ENCODE peak calls at places on chromosomes 16 and 17, in five cellular contexts. One of them, this sample, is unnamed.

GRCh38 chr16:82470506-82471196 is 156.1 kb upstream of the CDH13 start:
- DNase-seq in left ventricle myocardium inferior: no peak
- DNase-seq in IMR-90: no peak
- DNase-seq in HCT116: no peak
- DNase-seq in heart left ventricle: no peak
- DNase-seq in this sample: no peak

GRCh38 chr17:39823407-39824054 is 40.6 kb downstream of the IKZF3 start:
- DNase-seq in IMR-90: no peak
- DNase-seq in heart left ventricle: no peak
- DNase-seq in left ventricle myocardium inferior: no peak
- DNase-seq in HCT116: no peak
- DNase-seq in this sample: no peak

GRCh38 chr16:19888834-19889233 is 4.2 kb upstream of the GPRC5B start:
- DNase-seq in heart left ventricle: no peak
- DNase-seq in IMR-90: no peak
- DNase-seq in HCT116: no peak
- DNase-seq in left ventricle myocardium inferior: no peak
- DNase-seq in this sample: no peak

GRCh38 chr16:19137201-19137601 is 23.4 kb downstream of the ITPRIPL2 start:
- DNase-seq in left ventricle myocardium inferior: no peak
- DNase-seq in HCT116: no peak
- DNase-seq in heart left ventricle: no peak
- DNase-seq in IMR-90: no peak
- DNase-seq in this sample: no peak

GRCh38 chr16:83011939-83012338 is 385.2 kb downstream of the CDH13 start:
- DNase-seq in HCT116: no peak
- DNase-seq in left ventricle myocardium inferior: no peak
- DNase-seq in heart left ventricle: no peak
- DNase-seq in IMR-90: no peak
- DNase-seq in this sample: no peak

GRCh38 chr17:45171338-45172231 is 9.9 kb downstream of the HEXIM2 start:
- DNase-seq in IMR-90: no peak
- DNase-seq in HCT116: no peak
- DNase-seq in heart left ventricle: no peak
- DNase-seq in left ventricle myocardium inferior: no peak
- DNase-seq in this sample: no peak

GRCh38 chr17:76681222-76682137 is 29.3 kb downstream of the MXRA7 start:
- DNase-seq in heart left ventricle: peak; percentile 82
- DNase-seq in IMR-90: peak; percentile 63
- DNase-seq in left ventricle myocardium inferior: peak; percentile 63
- DNase-seq in HCT116: peak; percentile 56
- DNase-seq in this sample: peak; percentile 42

GRCh38 chr16:71230122-71230845 is at the start of gene HYDIN:
- DNase-seq in left ventricle myocardium inferior: no peak
- DNase-seq in heart left ventricle: peak; percentile 28
- DNase-seq in HCT116: no peak
- DNase-seq in IMR-90: peak; percentile 30
- DNase-seq in this sample: no peak

GRCh38 chr16:69131167-69131748 is 1.1 kb downstream of the CHTF8 start:
- DNase-seq in heart left ventricle: no peak
- DNase-seq in HCT116: no peak
- DNase-seq in left ventricle myocardium inferior: no peak
- DNase-seq in IMR-90: peak; percentile 24
- DNase-seq in this sample: no peak

GRCh38 chr16:68242085-68242484 is 3.1 kb upstream of the PLA2G15 start:
- DNase-seq in left ventricle myocardium inferior: no peak
- DNase-seq in HCT116: no peak
- DNase-seq in heart left ventricle: no peak
- DNase-seq in IMR-90: no peak
- DNase-seq in this sample: no peak

GRCh38 chr16:14641877-14642276 is 9.1 kb downstream of the BFAR start:
- DNase-seq in HCT116: no peak
- DNase-seq in left ventricle myocardium inferior: no peak
- DNase-seq in IMR-90: no peak
- DNase-seq in heart left ventricle: no peak
- DNase-seq in this sample: no peak

GRCh38 chr16:87854053-87854906 is 15.0 kb downstream of the SLC7A5 start:
- DNase-seq in IMR-90: no peak
- DNase-seq in heart left ventricle: no peak
- DNase-seq in left ventricle myocardium inferior: no peak
- DNase-seq in HCT116: no peak
- DNase-seq in this sample: no peak

GRCh38 chr16:27595461-27595860 is 45.5 kb downstream of the KATNIP start:
- DNase-seq in heart left ventricle: no peak
- DNase-seq in left ventricle myocardium inferior: no peak
- DNase-seq in HCT116: no peak
- DNase-seq in IMR-90: no peak
- DNase-seq in this sample: no peak

GRCh38 chr17:7314719-7315569 is at the start of gene GPS2:
- DNase-seq in HCT116: peak; percentile 63
- DNase-seq in IMR-90: peak; percentile 71
- DNase-seq in heart left ventricle: peak; percentile 96
- DNase-seq in left ventricle myocardium inferior: peak; percentile 94
- DNase-seq in this sample: no peak

GRCh38 chr17:13865650-13866049 is 203.7 kb upstream of the COX10 start:
- DNase-seq in IMR-90: no peak
- DNase-seq in HCT116: no peak
- DNase-seq in left ventricle myocardium inferior: no peak
- DNase-seq in heart left ventricle: no peak
- DNase-seq in this sample: no peak

GRCh38 chr17:27390540-27390939 is 65.7 kb upstream of the KSR1 start:
- DNase-seq in left ventricle myocardium inferior: no peak
- DNase-seq in HCT116: no peak
- DNase-seq in heart left ventricle: no peak
- DNase-seq in IMR-90: no peak
- DNase-seq in this sample: no peak

GRCh38 chr16:31157136-31157535 is 7.3 kb upstream of the PRSS36 start:
- DNase-seq in HCT116: no peak
- DNase-seq in IMR-90: no peak
- DNase-seq in left ventricle myocardium inferior: no peak
- DNase-seq in heart left ventricle: no peak
- DNase-seq in this sample: no peak

GRCh38 chr17:59378621-59379194 is 47.3 kb downstream of the YPEL2 start:
- DNase-seq in IMR-90: peak; percentile 82
- DNase-seq in left ventricle myocardium inferior: no peak
- DNase-seq in HCT116: no peak
- DNase-seq in heart left ventricle: no peak
- DNase-seq in this sample: peak; percentile 47

GRCh38 chr16:49473773-49474172 is 100.2 kb downstream of the C16orf78 start:
- DNase-seq in heart left ventricle: peak; percentile 15
- DNase-seq in IMR-90: no peak
- DNase-seq in HCT116: no peak
- DNase-seq in left ventricle myocardium inferior: no peak
- DNase-seq in this sample: no peak

GRCh38 chr16:17328971-17329370 is 141.8 kb downstream of the XYLT1 start:
- DNase-seq in heart left ventricle: peak; percentile 51
- DNase-seq in HCT116: no peak
- DNase-seq in IMR-90: no peak
- DNase-seq in left ventricle myocardium inferior: no peak
- DNase-seq in this sample: no peak

GRCh38 chr16:68994324-68994723 is 111.1 kb upstream of the HAS3 start:
- DNase-seq in HCT116: no peak
- DNase-seq in IMR-90: no peak
- DNase-seq in left ventricle myocardium inferior: no peak
- DNase-seq in heart left ventricle: no peak
- DNase-seq in this sample: no peak

GRCh38 chr17:31522284-31522931 is 130.9 kb downstream of the RAB11FIP4 start:
- DNase-seq in heart left ventricle: no peak
- DNase-seq in left ventricle myocardium inferior: no peak
- DNase-seq in IMR-90: no peak
- DNase-seq in HCT116: no peak
- DNase-seq in this sample: no peak

GRCh38 chr16:89426736-89427525 is 63.4 kb downstream of the ANKRD11 start:
- DNase-seq in heart left ventricle: no peak
- DNase-seq in left ventricle myocardium inferior: no peak
- DNase-seq in HCT116: no peak
- DNase-seq in IMR-90: peak; percentile 69
- DNase-seq in this sample: no peak

GRCh38 chr16:31361201-31362110 is 6.5 kb downstream of the ITGAX start:
- DNase-seq in left ventricle myocardium inferior: no peak
- DNase-seq in IMR-90: no peak
- DNase-seq in HCT116: no peak
- DNase-seq in heart left ventricle: no peak
- DNase-seq in this sample: no peak

GRCh38 chr17:19760781-19761180 is 12.7 kb upstream of the ALDH3A1 start:
- DNase-seq in left ventricle myocardium inferior: no peak
- DNase-seq in HCT116: no peak
- DNase-seq in heart left ventricle: no peak
- DNase-seq in IMR-90: no peak
- DNase-seq in this sample: no peak

GRCh38 chr17:77598241-77598620 is 360.3 kb upstream of the TNRC6C start:
- DNase-seq in HCT116: no peak
- DNase-seq in IMR-90: no peak
- DNase-seq in left ventricle myocardium inferior: no peak
- DNase-seq in heart left ventricle: no peak
- DNase-seq in this sample: no peak

GRCh38 chr16:75099738-75100615 is 16.6 kb downstream of the LDHD start:
- DNase-seq in IMR-90: no peak
- DNase-seq in heart left ventricle: peak; percentile 68
- DNase-seq in HCT116: no peak
- DNase-seq in left ventricle myocardium inferior: no peak
- DNase-seq in this sample: no peak

GRCh38 chr16:84700518-84701277 is 898 bp downstream of the USP10 start:
- DNase-seq in HCT116: no peak
- DNase-seq in left ventricle myocardium inferior: no peak
- DNase-seq in IMR-90: peak; percentile 29
- DNase-seq in heart left ventricle: no peak
- DNase-seq in this sample: no peak

GRCh38 chr17:77634710-77635109 is 323.8 kb upstream of the TNRC6C start:
- DNase-seq in heart left ventricle: no peak
- DNase-seq in left ventricle myocardium inferior: no peak
- DNase-seq in HCT116: no peak
- DNase-seq in IMR-90: no peak
- DNase-seq in this sample: no peak

DNA sequence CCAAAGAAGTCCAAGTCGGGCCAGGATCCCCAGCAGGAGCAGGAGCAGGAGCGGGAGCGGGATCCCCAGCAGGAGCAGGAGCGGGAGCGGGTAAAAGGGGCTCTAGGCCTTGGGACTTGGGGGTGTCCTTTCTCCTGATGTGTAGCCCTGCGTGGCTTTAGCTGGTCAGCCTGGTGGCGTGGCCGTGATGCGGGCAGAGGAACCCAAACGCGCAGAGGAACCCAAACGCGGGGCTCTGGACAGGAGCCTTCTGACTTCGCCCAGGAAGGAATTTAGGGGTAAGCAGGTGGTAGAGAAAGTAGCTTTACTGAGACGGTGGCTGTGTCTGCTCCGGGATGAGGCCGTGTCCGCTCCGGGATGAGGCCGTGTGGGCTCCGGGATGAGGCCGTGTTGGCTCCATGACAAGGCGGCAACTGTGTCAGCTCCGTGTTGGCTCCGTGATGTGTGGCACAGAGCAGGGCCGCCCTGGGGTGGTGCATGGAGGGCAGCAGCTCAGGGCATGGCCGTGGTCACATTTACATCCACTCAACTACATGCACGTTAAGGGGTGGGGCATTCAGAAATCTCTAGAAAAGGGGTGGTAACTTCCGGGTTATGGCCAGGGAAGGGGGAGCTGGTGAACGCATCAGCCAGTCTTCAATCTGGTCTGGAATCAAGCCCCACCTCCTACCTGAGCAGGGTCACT is 19.5 kb downstream of the ASPSCR1 start:
- DNase-seq in left ventricle myocardium inferior: no peak
- DNase-seq in IMR-90: no peak
- DNase-seq in heart left ventricle: no peak
- DNase-seq in HCT116: no peak
- DNase-seq in this sample: no peak
- TF ChIP-seq CTCF in left ventricle myocardium inferior: no peak
- TF ChIP-seq CTCF in IMR-90: no peak
- TF ChIP-seq CTCF in heart left ventricle: no peak
- TF ChIP-seq CTCF in HCT116: no peak
- TF ChIP-seq CTCF in this sample: no peak

GRCh38 chr17:2174048-2174447 is 119.1 kb downstream of the HIC1 start:
- DNase-seq in heart left ventricle: no peak
- DNase-seq in HCT116: no peak
- DNase-seq in left ventricle myocardium inferior: no peak
- DNase-seq in IMR-90: peak; percentile 83
- DNase-seq in this sample: no peak

GRCh38 chr17:2177235-2177811 is 122.4 kb downstream of the HIC1 start:
- DNase-seq in heart left ventricle: no peak
- DNase-seq in IMR-90: peak; percentile 83
- DNase-seq in left ventricle myocardium inferior: no peak
- DNase-seq in HCT116: no peak
- DNase-seq in this sample: no peak

GRCh38 chr17:2174471-2175293 is 119.8 kb downstream of the HIC1 start:
- DNase-seq in left ventricle myocardium inferior: peak; percentile 81
- DNase-seq in heart left ventricle: peak; percentile 89
- DNase-seq in IMR-90: peak; percentile 99
- DNase-seq in HCT116: no peak
- DNase-seq in this sample: peak; percentile 98

GRCh38 chr17:2176484-2177175 is 121.7 kb downstream of the HIC1 start:
- DNase-seq in IMR-90: no peak
- DNase-seq in HCT116: no peak
- DNase-seq in heart left ventricle: peak; percentile 73
- DNase-seq in left ventricle myocardium inferior: peak; percentile 45
- DNase-seq in this sample: no peak

DNA sequence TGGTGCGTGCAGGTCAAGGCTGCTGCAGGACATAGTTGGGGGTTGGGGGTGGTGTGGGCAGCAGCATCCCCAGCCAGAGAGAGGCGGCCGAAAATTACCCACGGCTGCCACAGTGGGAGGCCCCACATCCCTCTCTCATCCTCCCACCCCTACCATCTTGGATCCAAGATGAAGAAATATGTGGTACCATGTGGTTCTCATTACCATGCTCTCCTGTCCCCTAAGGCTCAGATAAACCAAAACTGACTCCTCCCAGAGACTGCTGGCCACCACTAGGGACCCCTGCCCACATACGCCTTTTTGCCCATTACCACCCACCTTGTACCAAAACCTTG is 120.4 kb downstream of the HIC1 start:
- DNase-seq in heart left ventricle: no peak
- DNase-seq in IMR-90: no peak
- DNase-seq in left ventricle myocardium inferior: no peak
- DNase-seq in HCT116: no peak
- DNase-seq in this sample: no peak
- H3K27ac ChIP-seq in heart left ventricle: peak overlapping the region; percentile 81
- H3K27ac ChIP-seq in IMR-90: peak overlapping the region; percentile 82
- H3K27ac ChIP-seq in left ventricle myocardium inferior: peak overlapping the region; percentile 90
- H3K27ac ChIP-seq in HCT116: no peak overlapping the region
- H3K27ac ChIP-seq in this sample: peak overlapping the region; percentile 98

DNA sequence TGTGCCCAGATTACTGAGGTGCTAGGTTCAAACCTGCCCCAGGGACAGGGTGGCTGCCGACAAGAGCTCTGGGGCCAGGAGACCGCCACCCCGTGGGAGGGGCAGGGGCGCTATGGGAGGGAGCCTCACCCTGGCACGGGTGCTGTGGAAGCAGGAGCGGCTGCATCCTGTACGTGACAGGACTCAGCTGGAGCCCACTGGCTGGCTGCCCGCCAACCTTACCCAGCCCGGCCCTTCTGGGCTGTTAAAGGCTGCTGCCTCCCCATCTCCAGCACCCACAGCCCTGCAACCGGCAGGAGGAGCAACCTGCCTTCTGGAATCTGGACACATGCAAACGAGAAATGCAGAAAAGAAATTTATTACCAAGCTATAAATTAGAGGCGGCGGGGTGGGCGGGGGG is 11.2 kb downstream of the PAM16 start:
- DNase-seq in IMR-90: peak; percentile 52
- DNase-seq in left ventricle myocardium inferior: peak; percentile 54
- DNase-seq in heart left ventricle: peak; percentile 62
- DNase-seq in HCT116: no peak
- DNase-seq in this sample: peak; percentile 32
- TF ChIP-seq CTCF in IMR-90: peak; percentile 31
- TF ChIP-seq CTCF in left ventricle myocardium inferior: peak; percentile 21
- TF ChIP-seq CTCF in heart left ventricle: no peak
- TF ChIP-seq CTCF in HCT116: no peak
- TF ChIP-seq CTCF in this sample: peak; percentile 39

GRCh38 chr17:16381496-16381820 is 567 bp downstream of the UBB start:
- DNase-seq in left ventricle myocardium inferior: no peak
- DNase-seq in IMR-90: peak; percentile 49
- DNase-seq in HCT116: no peak
- DNase-seq in heart left ventricle: no peak
- DNase-seq in this sample: no peak
- H3K27ac ChIP-seq in left ventricle myocardium inferior: peak overlapping the region; percentile 99
- H3K27ac ChIP-seq in IMR-90: peak overlapping the region; percentile 97
- H3K27ac ChIP-seq in HCT116: peak overlapping the region; percentile 95
- H3K27ac ChIP-seq in heart left ventricle: peak overlapping the region; percentile 94
- H3K27ac ChIP-seq in this sample: peak overlapping the region; percentile 94